ENCODE peak calls at places on chromosomes 5 and 9, in seven cellular contexts. S is mucosa of descending colon, E is endothelial cell, P is mucosa of gallbladder, D is Ammon's horn, F is iris pigment epithelial cell, U is T-helper 1 cell. B is an unnamed sample.

GRCh38 chr5:60810438-60811085 is 33.5 kb downstream of the ELOVL7 start:
- DNase-seq in S (no peak), F (peak), U (no peak), E (no peak), D (no peak), P (no peak), B (no peak)

GRCh38 chr9:96087669-96088299 is 212.3 kb downstream of the ERCC6L2 start:
- DNase-seq in U (no peak), E (no peak), S (no peak), F (no peak), D (no peak), P (peak), B (no peak)

GRCh38 chr5:138303365-138303764 is 28.2 kb downstream of the CDC25C start:
- DNase-seq in U (no peak), P (no peak), E (no peak), D (no peak), F (peak), S (no peak), B (no peak)

GRCh38 chr9:119533509-119533908 is 164.3 kb upstream of the BRINP1 start:
- DNase-seq in P (no peak), E (no peak), F (no peak), D (no peak), U (no peak), S (no peak), B (no peak)

GRCh38 chr5:116521173-116521872 is 53.3 kb downstream of the SEMA6A start:
- DNase-seq in F (no peak), S (no peak), P (no peak), U (no peak), E (no peak), D (no peak), B (no peak)

GRCh38 chr9:38620483-38621433 is at the start of gene ANKRD18A:
- DNase-seq in D (peak), P (peak), E (peak), S (peak), F (peak), U (peak), B (peak)

GRCh38 chr5:25568989-25569625 is 924.3 kb upstream of the CDH10 start:
- DNase-seq in E (no peak), U (no peak), P (no peak), D (no peak), F (no peak), S (no peak), B (no peak)

GRCh38 chr9:36164989-36165388 is 4.2 kb upstream of the CCIN start:
- DNase-seq in F (no peak), P (no peak), E (no peak), U (no peak), D (no peak), S (no peak), B (no peak)

GRCh38 chr5:57566914-57567313 is 84.3 kb upstream of the ACTBL2 start:
- DNase-seq in S (no peak), E (no peak), F (peak), D (no peak), P (no peak), U (no peak), B (no peak)

GRCh38 chr5:149374801-149375200 is 4.3 kb downstream of the IL17B start:
- DNase-seq in U (no peak), F (no peak), E (no peak), P (no peak), S (no peak), D (no peak), B (no peak)

GRCh38 chr9:37381094-37381741 is 41.3 kb upstream of the GRHPR start:
- DNase-seq in S (no peak), D (no peak), P (no peak), U (no peak), F (no peak), E (no peak), B (no peak)

GRCh38 chr5:158471179-158471924 is 612.4 kb upstream of the CLINT1 start:
- DNase-seq in U (no peak), P (peak), D (no peak), E (no peak), F (no peak), S (no peak), B (no peak)

GRCh38 chr5:141349917-141350619 is at the start of gene PCDHGB1:
- DNase-seq in P (no peak), D (peak), S (no peak), E (peak), U (no peak), F (peak), B (no peak)

GRCh38 chr9:120713257-120714087 is 798 bp downstream of the MEGF9 start:
- DNase-seq in S (peak), F (no peak), P (no peak), U (no peak), E (peak), D (peak), B (no peak)

GRCh38 chr9:125233678-125234077 is 7.5 kb downstream of the HSPA5 start:
- DNase-seq in F (peak), S (no peak), E (no peak), P (peak), U (no peak), D (peak), B (no peak)

GRCh38 chr5:998276-998974 is 10.2 kb upstream of the NKD2 start:
- DNase-seq in S (peak), P (peak), F (no peak), U (no peak), D (no peak), E (no peak), B (no peak)

GRCh38 chr5:172858990-172859811 is 25.1 kb downstream of the ERGIC1 start:
- DNase-seq in E (no peak), P (no peak), S (no peak), U (no peak), D (no peak), F (peak), B (no peak)

GRCh38 chr5:78490709-78491485 is 130.5 kb downstream of the SCAMP1 start:
- DNase-seq in E (no peak), F (no peak), D (no peak), P (no peak), U (no peak), S (no peak), B (no peak)

GRCh38 chr9:36284226-36284625 is 26.0 kb upstream of the GNE start:
- DNase-seq in U (no peak), P (no peak), D (no peak), S (no peak), F (no peak), E (no peak), B (no peak)

GRCh38 chr9:124664143-124664542 is 107.0 kb downstream of the NR6A1 start:
- DNase-seq in D (no peak), E (no peak), P (no peak), S (no peak), U (no peak), F (no peak), B (no peak)

GRCh38 chr5:53194086-53194485 is 84.5 kb upstream of the MOCS2 start:
- DNase-seq in U (no peak), P (no peak), D (no peak), E (no peak), F (peak), S (no peak), B (no peak)

GRCh38 chr5:58330781-58331180 is 129.1 kb downstream of the PLK2 start:
- DNase-seq in S (no peak), E (no peak), D (no peak), U (no peak), P (no peak), F (no peak), B (no peak)

GRCh38 chr5:159099049-159099760 is 511 bp downstream of the EBF1 start:
- DNase-seq in F (peak), U (no peak), P (no peak), D (peak), S (peak), E (peak), B (no peak)

GRCh38 chr9:76232861-76233499 is 161.2 kb downstream of the RFK start:
- DNase-seq in P (peak), U (no peak), E (no peak), S (no peak), D (no peak), F (no peak), B (no peak)

GRCh38 chr9:15606667-15607472 is 54.0 kb downstream of the CCDC171 start:
- DNase-seq in D (no peak), F (peak), E (peak), P (no peak), S (no peak), U (no peak), B (no peak)

GRCh38 chr9:93475856-93476255 is 22.5 kb upstream of the FAM120AOS start:
- DNase-seq in D (no peak), E (no peak), U (no peak), S (no peak), P (no peak), F (peak), B (no peak)

GRCh38 chr9:115715656-115716055 is 437.9 kb upstream of the PAPPA start:
- DNase-seq in E (no peak), F (no peak), D (peak), U (no peak), S (no peak), P (no peak), B (no peak)

B was measured in activated T-helper 9 cell treated with anti-CD3 and anti-CD28 coated beads, Interleukin-2, amount 50 U/mL, for 16 hours.